ENCODE peak calls at places on chromosomes 6 and 20, in six cellular contexts. F is tibial nerve, T is A673, R is IMR-90, X is fibroblast of lung, E is left lung. P is an unnamed sample. For H3K27me3, the result is how much of the 10 kb centered on the place peaks cover.

GRCh38 chr6:144551339-144551738 is 266.2 kb downstream of the UTRN start:
- DNase-seq in F (no peak), R (no peak), E (no peak), X (no peak), T (no peak), P (no peak)

GRCh38 chr6:87698618-87699017 is 3.4 kb downstream of the AKIRIN2 start:
- DNase-seq in F (no peak), E (no peak), T (peak), R (peak), X (peak), P (no peak)

GRCh38 chr20:58634121-58634817 is 16.8 kb upstream of the STX16 start:
- DNase-seq in T (peak), F (no peak), X (peak), E (peak), R (peak), P (no peak)

GRCh38 chr6:167550936-167551633 is 226.2 kb downstream of the TTLL2 start:
- DNase-seq in T (no peak), F (peak), R (no peak), X (no peak), E (peak), P (peak)

GRCh38 chr20:46894579-46894958 is at the start of gene EYA2:
- DNase-seq in F (no peak), X (peak), E (no peak), T (no peak), R (peak), P (no peak)

GRCh38 chr20:991850-992249 is 10.3 kb downstream of the RSPO4 start:
- DNase-seq in X (no peak), T (no peak), E (no peak), R (no peak), F (no peak), P (no peak)

GRCh38 chr6:153121311-153121710 is 9.8 kb downstream of the RGS17 start:
- DNase-seq in E (no peak), F (no peak), R (no peak), T (no peak), X (peak), P (no peak)

GRCh38 chr6:98846021-98846380 is 11.6 kb downstream of the POU3F2 start:
- DNase-seq in F (no peak), X (no peak), E (no peak), T (no peak), R (no peak), P (no peak)

GRCh38 chr6:117951783-117952182 is 44.7 kb downstream of the SLC35F1 start:
- DNase-seq in F (no peak), T (peak), E (no peak), X (no peak), R (no peak), P (no peak)

GRCh38 chr20:44909872-44910689 is at the start of gene PABPC1L:
- DNase-seq in T (peak), F (no peak), E (peak), R (peak), X (peak), P (peak)

GRCh38 chr20:58553841-58554240 is 38.6 kb upstream of the APCDD1L start:
- DNase-seq in R (peak), X (peak), T (no peak), F (no peak), E (no peak), P (no peak)

GRCh38 chr6:30494275-30494990 is 5.1 kb downstream of the HLA-E start:
- DNase-seq in T (no peak), X (no peak), R (no peak), F (no peak), E (no peak), P (no peak)

DNA sequence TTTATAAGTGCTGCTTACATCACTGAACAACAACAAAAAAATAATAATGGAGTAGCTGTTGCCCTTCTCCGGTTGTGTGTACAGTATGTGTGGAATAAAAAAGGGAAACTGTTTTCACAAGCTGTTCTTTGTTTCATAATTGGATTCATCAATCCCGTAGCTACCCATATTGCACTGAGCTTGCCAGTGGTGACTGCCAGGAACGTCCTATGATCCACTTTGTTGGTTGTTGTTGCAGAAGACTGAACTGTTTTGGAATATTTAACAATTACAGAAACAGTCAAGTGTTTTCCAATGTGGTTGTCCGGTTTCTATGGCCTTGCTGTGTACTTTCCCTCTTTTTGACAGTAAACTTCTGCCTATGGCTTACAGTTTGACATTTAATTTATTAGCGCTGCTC is 141.3 kb downstream of the DTNBP1 start:
- DNase-seq in E (no peak), R (no peak), X (no peak), F (no peak), T (no peak), P (no peak)
- TF ChIP-seq CTCF in E (no peak), R (no peak), X (no peak), F (no peak), T (no peak), P (no peak)

DNA sequence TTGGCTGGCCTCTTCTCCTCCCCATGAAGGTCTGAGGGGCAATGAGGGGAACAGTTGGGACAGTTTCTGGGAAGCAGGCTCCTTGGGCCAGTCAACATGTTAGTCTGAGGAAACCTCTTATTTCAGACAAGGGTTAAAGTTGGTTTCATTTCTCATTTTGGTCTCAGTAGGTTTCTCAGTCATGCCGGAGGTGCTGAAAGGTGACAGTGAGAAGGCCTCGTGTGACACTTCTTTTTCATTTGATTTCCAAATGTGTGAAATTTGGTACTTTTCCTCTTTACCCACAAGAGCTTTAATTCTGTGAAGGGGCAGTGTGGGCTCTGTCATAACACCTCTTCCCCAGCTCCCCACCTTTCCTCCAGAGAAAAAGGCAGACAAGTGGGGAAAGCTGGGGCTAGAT is 7.5 kb upstream of the GLP1R start:
- DNase-seq in F (no peak), E (no peak), T (no peak), X (no peak), R (no peak), P (no peak)
- H3K27me3 ChIP-seq in F (under half), E (under half), T (under half), X (under half), R (under half), P (under half)

GRCh38 chr20:21229163-21229562 is 74.0 kb upstream of the XRN2 start:
- DNase-seq in F (no peak), T (no peak), R (peak), E (no peak), X (peak), P (no peak)

GRCh38 chr20:21232546-21233280 is 70.4 kb upstream of the XRN2 start:
- DNase-seq in E (no peak), F (no peak), T (no peak), R (no peak), X (no peak), P (no peak)

GRCh38 chr20:21230220-21230619 is 72.9 kb upstream of the XRN2 start:
- DNase-seq in R (no peak), E (no peak), X (no peak), F (no peak), T (no peak), P (no peak)

GRCh38 chr20:21228511-21228910 is 74.6 kb upstream of the XRN2 start:
- DNase-seq in X (no peak), E (no peak), F (no peak), R (no peak), T (no peak), P (no peak)

DNA sequence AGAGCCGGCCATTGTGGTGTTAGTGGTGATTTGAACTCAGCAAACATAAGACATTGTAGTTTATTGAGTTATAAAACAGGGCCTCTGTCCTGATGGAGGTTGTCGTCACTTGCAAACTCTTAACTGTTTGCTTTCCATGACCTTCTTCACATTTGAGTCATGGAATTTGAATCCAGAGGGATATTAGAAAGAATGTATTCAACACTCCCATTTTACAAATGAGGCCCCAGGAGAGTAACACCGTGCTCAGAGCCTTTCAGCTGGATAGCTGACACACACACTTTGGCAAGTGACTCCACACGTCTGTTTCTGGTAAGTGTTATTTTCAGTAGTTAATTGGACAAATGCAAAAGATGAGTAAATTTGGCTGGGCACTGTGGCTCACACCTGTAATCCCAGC is 72.4 kb upstream of the XRN2 start:
- DNase-seq in F (no peak), R (peak), T (no peak), X (peak), E (no peak), P (no peak)
- H3K27ac ChIP-seq in F (no peak), R (no peak), T (no peak), X (no peak), E (no peak), P (no peak)

GRCh38 chr6:45946352-45946751 is 69.3 kb downstream of the CLIC5 start:
- DNase-seq in R (peak), F (peak), T (peak), E (peak), X (peak), P (peak)
- TF ChIP-seq CTCF in R (peak), F (no peak), T (peak), E (peak), X (peak), P (no peak)

GRCh38 chr20:51183443-51183842 is 160.5 kb upstream of the KCNG1 start:
- DNase-seq in F (no peak), T (no peak), X (no peak), R (no peak), E (no peak), P (no peak)

GRCh38 chr20:51184289-51184688 is 161.4 kb upstream of the KCNG1 start:
- DNase-seq in E (no peak), R (peak), X (peak), T (no peak), F (no peak), P (no peak)

GRCh38 chr20:51185277-51185676 is 162.4 kb upstream of the KCNG1 start:
- DNase-seq in E (no peak), F (no peak), T (no peak), X (no peak), R (no peak), P (no peak)

GRCh38 chr20:51187318-51187717 is 164.4 kb upstream of the KCNG1 start:
- DNase-seq in R (no peak), E (no peak), X (no peak), F (no peak), T (no peak), P (no peak)

DNA sequence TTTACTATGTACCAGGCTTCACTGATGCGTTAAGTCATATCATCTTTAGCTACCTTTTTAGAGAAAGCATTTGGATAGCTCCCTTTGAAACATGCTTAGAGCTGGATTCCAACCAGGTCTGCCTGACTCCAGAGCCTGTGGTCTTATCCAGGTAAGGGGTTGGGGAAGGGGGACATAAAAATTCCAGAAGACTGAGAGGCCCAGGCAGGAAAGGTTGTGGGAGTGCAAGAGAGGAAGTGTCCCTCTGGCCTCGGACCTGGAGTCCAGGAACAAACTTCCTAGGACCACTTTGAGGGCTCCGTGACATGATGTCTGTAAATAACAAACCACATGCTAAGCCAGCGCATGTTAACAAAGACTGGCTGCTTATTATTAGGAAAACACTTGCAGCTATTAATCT is 163.0 kb upstream of the KCNG1 start:
- DNase-seq in E (no peak), R (no peak), F (no peak), T (no peak), X (no peak), P (no peak)
- H3K27me3 ChIP-seq in E (under half), R (under half), F (under half), T (under half), X (under half), P (under half)

GRCh38 chr6:143451531-143451930 is 926 bp downstream of the PEX3 start:
- DNase-seq in T (no peak), E (no peak), R (no peak), X (no peak), F (no peak), P (no peak)
- H3K27ac ChIP-seq in T (no peak), E (peak), R (no peak), X (peak), F (peak), P (peak)